ENCODE peak calls at places on chromosomes 6 and 20, in seven cellular contexts. U is GM12878, Q is T-helper 9 cell, B is RKO, P is T-helper 2 cell, F is NCI-H1436, Z is neural progenitor cell. V is an unnamed sample.

GRCh38 chr20:62413896-62414481 is 6.9 kb upstream of the CABLES2 start:
- DNase-seq in U (no peak), Q (no peak), B (no peak), P (no peak), F (no peak), Z (peak; percentile 63), V (no peak)

GRCh38 chr20:7712661-7713060 is 227.6 kb downstream of the HAO1 start:
- DNase-seq in U (no peak), Q (no peak), B (peak; percentile 25), P (no peak), F (no peak), Z (no peak), V (no peak)

GRCh38 chr6:122953766-122954165 is 42.3 kb upstream of the CLVS2 start:
- DNase-seq in U (no peak), Q (no peak), B (no peak), P (no peak), F (no peak), Z (no peak), V (no peak)

GRCh38 chr6:25041676-25042598 is 106.2 kb upstream of the RIPOR2 start:
- DNase-seq in U (no peak), Q (peak; percentile 49), B (no peak), P (peak; percentile 38), F (no peak), Z (no peak), V (no peak)

GRCh38 chr6:121826156-121826810 is 390.8 kb downstream of the GJA1 start:
- DNase-seq in U (no peak), Q (no peak), B (peak; percentile 92), P (no peak), F (no peak), Z (no peak), V (no peak)

GRCh38 chr6:2412731-2413130 is 167.3 kb upstream of the GMDS start:
- DNase-seq in U (no peak), Q (no peak), B (peak; percentile 40), P (no peak), F (no peak), Z (no peak), V (no peak)

GRCh38 chr6:160267102-160267501 is 8.5 kb upstream of the SLC22A2 start:
- DNase-seq in U (no peak), Q (no peak), B (no peak), P (no peak), F (no peak), Z (no peak), V (no peak)

GRCh38 chr20:14493408-14493807 is 156.0 kb upstream of the FLRT3 start:
- DNase-seq in U (no peak), Q (no peak), B (no peak), P (no peak), F (no peak), Z (no peak), V (no peak)

GRCh38 chr20:462199-462991 is at the start of gene TBC1D20:
- DNase-seq in U (peak; percentile 40), Q (peak; percentile 80), B (peak; percentile 93), P (peak; percentile 79), F (peak; percentile 83), Z (peak; percentile 96), V (peak; percentile 48)

GRCh38 chr20:63102720-63103375 is 96.1 kb upstream of the BHLHE23 start:
- DNase-seq in U (no peak), Q (peak; percentile 50), B (no peak), P (peak; percentile 54), F (no peak), Z (peak; percentile 25), V (no peak)

GRCh38 chr20:59614714-59615113 is 10.4 kb downstream of the PHACTR3 start:
- DNase-seq in U (no peak), Q (no peak), B (no peak), P (no peak), F (no peak), Z (no peak), V (no peak)

GRCh38 chr6:34056301-34056700 is 89.6 kb downstream of the GRM4 start:
- DNase-seq in U (no peak), Q (no peak), B (no peak), P (no peak), F (no peak), Z (peak; percentile 93), V (no peak)

GRCh38 chr20:37438464-37439222 is 82.4 kb upstream of the NNAT start:
- DNase-seq in U (no peak), Q (no peak), B (no peak), P (no peak), F (no peak), Z (no peak), V (no peak)

GRCh38 chr6:149248688-149249369 is 68.7 kb upstream of the TAB2 start:
- DNase-seq in U (no peak), Q (no peak), B (no peak), P (no peak), F (no peak), Z (no peak), V (no peak)

GRCh38 chr6:107304421-107305025 is 154.8 kb downstream of the PDSS2 start:
- DNase-seq in U (no peak), Q (no peak), B (no peak), P (no peak), F (no peak), Z (no peak), V (no peak)

GRCh38 chr6:138727182-138727581 is 46.4 kb upstream of the CCDC28A start:
- DNase-seq in U (no peak), Q (no peak), B (no peak), P (no peak), F (no peak), Z (no peak), V (no peak)

GRCh38 chr6:4804095-4804494 is 27.9 kb downstream of the CDYL start:
- DNase-seq in U (no peak), Q (no peak), B (no peak), P (no peak), F (no peak), Z (no peak), V (no peak)

GRCh38 chr20:39935921-39936320 is 753.1 kb downstream of the MAFB start:
- DNase-seq in U (no peak), Q (no peak), B (no peak), P (no peak), F (no peak), Z (no peak), V (no peak)

GRCh38 chr6:6686748-6687601 is 98.5 kb downstream of the LY86 start:
- DNase-seq in U (no peak), Q (no peak), B (peak; percentile 85), P (no peak), F (peak; percentile 98), Z (peak; percentile 98), V (no peak)

GRCh38 chr6:164290101-164290500 is 875.6 kb downstream of the QKI start:
- DNase-seq in U (no peak), Q (no peak), B (no peak), P (no peak), F (no peak), Z (no peak), V (no peak)

GRCh38 chr6:37653933-37654565 is 43.6 kb downstream of the MDGA1 start:
- DNase-seq in U (peak; percentile 19), Q (no peak), B (peak; percentile 63), P (no peak), F (no peak), Z (no peak), V (no peak)